ENCODE peak calls at places on chromosome 6, in eight cellular contexts. One of them, this sample, is unnamed.

GRCh38 chr6:73797861-73798260 is 101.9 kb downstream of the CD109 start:
- DNase-seq in substantia nigra: no peak
- DNase-seq in progenitor cell of endocrine pancreas: no peak
- DNase-seq in stomach: no peak
- DNase-seq in HS-5: no peak
- DNase-seq in DMS153: no peak
- DNase-seq in transverse colon: no peak
- DNase-seq in germinal center: no peak
- DNase-seq in this sample: no peak

GRCh38 chr6:116447052-116447451 is 14.1 kb upstream of the CALHM6 start:
- DNase-seq in DMS153: no peak
- DNase-seq in transverse colon: no peak
- DNase-seq in substantia nigra: no peak
- DNase-seq in germinal center: no peak
- DNase-seq in HS-5: no peak
- DNase-seq in progenitor cell of endocrine pancreas: no peak
- DNase-seq in stomach: no peak
- DNase-seq in this sample: no peak

GRCh38 chr6:87654880-87655454 is 47.1 kb downstream of the AKIRIN2 start:
- DNase-seq in HS-5: no peak
- DNase-seq in stomach: no peak
- DNase-seq in substantia nigra: no peak
- DNase-seq in transverse colon: no peak
- DNase-seq in progenitor cell of endocrine pancreas: no peak
- DNase-seq in germinal center: no peak
- DNase-seq in DMS153: no peak
- DNase-seq in this sample: no peak

GRCh38 chr6:108581932-108582500 is 21.3 kb downstream of the FOXO3 start:
- DNase-seq in substantia nigra: no peak
- DNase-seq in stomach: no peak
- DNase-seq in transverse colon: no peak
- DNase-seq in DMS153: no peak
- DNase-seq in HS-5: no peak
- DNase-seq in progenitor cell of endocrine pancreas: no peak
- DNase-seq in germinal center: no peak
- DNase-seq in this sample: peak

GRCh38 chr6:136439514-136440186 is 110.6 kb downstream of the MAP7 start:
- DNase-seq in substantia nigra: no peak
- DNase-seq in DMS153: no peak
- DNase-seq in transverse colon: peak
- DNase-seq in HS-5: no peak
- DNase-seq in progenitor cell of endocrine pancreas: no peak
- DNase-seq in stomach: no peak
- DNase-seq in germinal center: no peak
- DNase-seq in this sample: no peak

GRCh38 chr6:167238169-167238693 is 52.9 kb upstream of the UNC93A start:
- DNase-seq in progenitor cell of endocrine pancreas: no peak
- DNase-seq in germinal center: no peak
- DNase-seq in DMS153: peak
- DNase-seq in HS-5: no peak
- DNase-seq in substantia nigra: no peak
- DNase-seq in transverse colon: no peak
- DNase-seq in stomach: no peak
- DNase-seq in this sample: no peak

GRCh38 chr6:82761674-82762345 is 303.8 kb downstream of the UBE3D start:
- DNase-seq in progenitor cell of endocrine pancreas: no peak
- DNase-seq in DMS153: no peak
- DNase-seq in stomach: no peak
- DNase-seq in transverse colon: no peak
- DNase-seq in HS-5: no peak
- DNase-seq in substantia nigra: no peak
- DNase-seq in germinal center: no peak
- DNase-seq in this sample: peak

GRCh38 chr6:29653452-29654038 is 3.3 kb upstream of the MOG start:
- DNase-seq in progenitor cell of endocrine pancreas: no peak
- DNase-seq in transverse colon: peak
- DNase-seq in stomach: peak
- DNase-seq in germinal center: peak
- DNase-seq in substantia nigra: no peak
- DNase-seq in HS-5: no peak
- DNase-seq in DMS153: peak
- DNase-seq in this sample: peak

GRCh38 chr6:155116571-155116910 is 121.4 kb downstream of the TIAM2 start:
- DNase-seq in substantia nigra: no peak
- DNase-seq in progenitor cell of endocrine pancreas: no peak
- DNase-seq in DMS153: no peak
- DNase-seq in HS-5: no peak
- DNase-seq in germinal center: no peak
- DNase-seq in transverse colon: no peak
- DNase-seq in stomach: no peak
- DNase-seq in this sample: no peak

GRCh38 chr6:21886601-21887091 is 293.1 kb downstream of the SOX4 start:
- DNase-seq in progenitor cell of endocrine pancreas: no peak
- DNase-seq in stomach: no peak
- DNase-seq in transverse colon: no peak
- DNase-seq in germinal center: no peak
- DNase-seq in DMS153: no peak
- DNase-seq in substantia nigra: no peak
- DNase-seq in HS-5: no peak
- DNase-seq in this sample: no peak

GRCh38 chr6:30960907-30961673 is 20.3 kb downstream of the MUCL3 start:
- DNase-seq in progenitor cell of endocrine pancreas: no peak
- DNase-seq in substantia nigra: no peak
- DNase-seq in HS-5: no peak
- DNase-seq in stomach: no peak
- DNase-seq in DMS153: no peak
- DNase-seq in transverse colon: no peak
- DNase-seq in germinal center: no peak
- DNase-seq in this sample: peak

GRCh38 chr6:40139447-40139846 is 205.2 kb upstream of the MOCS1 start:
- DNase-seq in progenitor cell of endocrine pancreas: no peak
- DNase-seq in germinal center: no peak
- DNase-seq in HS-5: no peak
- DNase-seq in stomach: no peak
- DNase-seq in DMS153: no peak
- DNase-seq in substantia nigra: no peak
- DNase-seq in transverse colon: no peak
- DNase-seq in this sample: no peak

GRCh38 chr6:45445749-45446454 is 68.2 kb upstream of the SUPT3H start:
- DNase-seq in germinal center: no peak
- DNase-seq in stomach: peak
- DNase-seq in substantia nigra: no peak
- DNase-seq in DMS153: peak
- DNase-seq in progenitor cell of endocrine pancreas: no peak
- DNase-seq in transverse colon: peak
- DNase-seq in HS-5: peak
- DNase-seq in this sample: peak

GRCh38 chr6:41027799-41028617 is 11.0 kb downstream of the UNC5CL start:
- DNase-seq in DMS153: peak
- DNase-seq in HS-5: peak
- DNase-seq in transverse colon: peak
- DNase-seq in stomach: peak
- DNase-seq in substantia nigra: peak
- DNase-seq in germinal center: peak
- DNase-seq in progenitor cell of endocrine pancreas: peak
- DNase-seq in this sample: peak

GRCh38 chr6:548517-548916 is 108.4 kb downstream of the HUS1B start:
- DNase-seq in progenitor cell of endocrine pancreas: no peak
- DNase-seq in germinal center: no peak
- DNase-seq in DMS153: no peak
- DNase-seq in substantia nigra: no peak
- DNase-seq in HS-5: no peak
- DNase-seq in transverse colon: no peak
- DNase-seq in stomach: no peak
- DNase-seq in this sample: no peak

GRCh38 chr6:152004036-152004566 is 196.6 kb downstream of the ESR1 start:
- DNase-seq in transverse colon: no peak
- DNase-seq in progenitor cell of endocrine pancreas: no peak
- DNase-seq in HS-5: no peak
- DNase-seq in substantia nigra: no peak
- DNase-seq in germinal center: no peak
- DNase-seq in DMS153: no peak
- DNase-seq in stomach: no peak
- DNase-seq in this sample: peak

GRCh38 chr6:119676971-119677370 is 327.4 kb upstream of the MAN1A1 start:
- DNase-seq in substantia nigra: no peak
- DNase-seq in transverse colon: no peak
- DNase-seq in progenitor cell of endocrine pancreas: no peak
- DNase-seq in stomach: no peak
- DNase-seq in germinal center: no peak
- DNase-seq in HS-5: no peak
- DNase-seq in DMS153: no peak
- DNase-seq in this sample: no peak

GRCh38 chr6:122817766-122818165 is 28.7 kb downstream of the SMPDL3A start:
- DNase-seq in germinal center: no peak
- DNase-seq in stomach: no peak
- DNase-seq in progenitor cell of endocrine pancreas: no peak
- DNase-seq in DMS153: no peak
- DNase-seq in substantia nigra: no peak
- DNase-seq in HS-5: no peak
- DNase-seq in transverse colon: no peak
- DNase-seq in this sample: no peak

GRCh38 chr6:30881987-30882763 is 2.1 kb upstream of the DDR1 start:
- DNase-seq in transverse colon: no peak
- DNase-seq in DMS153: no peak
- DNase-seq in germinal center: peak
- DNase-seq in HS-5: no peak
- DNase-seq in progenitor cell of endocrine pancreas: no peak
- DNase-seq in stomach: no peak
- DNase-seq in substantia nigra: no peak
- DNase-seq in this sample: no peak

GRCh38 chr6:93940381-93940780 is 521.0 kb upstream of the EPHA7 start:
- DNase-seq in HS-5: no peak
- DNase-seq in progenitor cell of endocrine pancreas: no peak
- DNase-seq in DMS153: no peak
- DNase-seq in transverse colon: no peak
- DNase-seq in stomach: no peak
- DNase-seq in substantia nigra: no peak
- DNase-seq in germinal center: no peak
- DNase-seq in this sample: no peak

GRCh38 chr6:19434065-19434464 is 403.1 kb upstream of the ID4 start:
- DNase-seq in transverse colon: no peak
- DNase-seq in substantia nigra: no peak
- DNase-seq in germinal center: no peak
- DNase-seq in HS-5: no peak
- DNase-seq in stomach: no peak
- DNase-seq in DMS153: no peak
- DNase-seq in progenitor cell of endocrine pancreas: no peak
- DNase-seq in this sample: no peak

GRCh38 chr6:151101811-151102694 is 137.7 kb upstream of the AKAP12 start:
- DNase-seq in transverse colon: no peak
- DNase-seq in germinal center: no peak
- DNase-seq in substantia nigra: no peak
- DNase-seq in progenitor cell of endocrine pancreas: no peak
- DNase-seq in HS-5: no peak
- DNase-seq in stomach: no peak
- DNase-seq in DMS153: no peak
- DNase-seq in this sample: no peak

GRCh38 chr6:158242071-158242606 is 70.1 kb upstream of the TULP4 start:
- DNase-seq in transverse colon: no peak
- DNase-seq in substantia nigra: no peak
- DNase-seq in stomach: no peak
- DNase-seq in germinal center: no peak
- DNase-seq in DMS153: no peak
- DNase-seq in progenitor cell of endocrine pancreas: no peak
- DNase-seq in HS-5: no peak
- DNase-seq in this sample: no peak

This sample was measured in fibroblast of the aortic adventitia.